ENCODE peak calls at places on chromosomes 16 and 17, in five cellular contexts. U is GM12865, R is thoracic aorta, B is psoas muscle, A is stomach. Q is an unnamed sample.
A peak's percentile ranks its signal among the peaks of the same experiment; 100 is the strongest.

GRCh38 chr17:32519769-32520701 is 33.2 kb downstream of the CDK5R1 start:
- DNase-seq in U (peak; percentile 65), R (no peak), B (no peak), A (peak; percentile 30), Q (no peak)

GRCh38 chr17:76134911-76135809 is 5.9 kb downstream of the FOXJ1 start:
- DNase-seq in U (no peak), R (no peak), B (no peak), A (no peak), Q (no peak)

GRCh38 chr17:63696381-63696961 is 3.5 kb downstream of the LIMD2 start:
- DNase-seq in U (peak; percentile 86), R (no peak), B (no peak), A (peak; percentile 27), Q (no peak)

GRCh38 chr17:37259030-37259735 is 116.6 kb upstream of the C17orf78 start:
- DNase-seq in U (no peak), R (no peak), B (no peak), A (no peak), Q (no peak)

GRCh38 chr16:68762996-68763756 is 26.1 kb downstream of the CDH1 start:
- DNase-seq in U (no peak), R (no peak), B (no peak), A (no peak), Q (no peak)

GRCh38 chr16:1884155-1884760 is 12.3 kb upstream of the MEIOB start:
- DNase-seq in U (no peak), R (no peak), B (no peak), A (no peak), Q (no peak)

GRCh38 chr16:12062343-12063003 is 85.9 kb downstream of the SNX29 start:
- DNase-seq in U (no peak), R (peak; percentile 90), B (peak; percentile 92), A (peak; percentile 54), Q (peak; percentile 54)

GRCh38 chr16:56275076-56275475 is 83.8 kb downstream of the GNAO1 start:
- DNase-seq in U (no peak), R (no peak), B (no peak), A (no peak), Q (no peak)

GRCh38 chr16:17468611-17469010 is 2.1 kb downstream of the XYLT1 start:
- DNase-seq in U (no peak), R (no peak), B (no peak), A (no peak), Q (no peak)

GRCh38 chr16:27723711-27724490 is 174.0 kb downstream of the KATNIP start:
- DNase-seq in U (no peak), R (no peak), B (no peak), A (no peak), Q (no peak)

GRCh38 chr16:12900599-12901203 is 697 bp upstream of the SHISA9 start:
- DNase-seq in U (no peak), R (no peak), B (no peak), A (no peak), Q (no peak)

GRCh38 chr16:56932588-56933265 is 785 bp downstream of the HERPUD1 start:
- DNase-seq in U (peak; percentile 78), R (peak; percentile 54), B (peak; percentile 89), A (peak; percentile 80), Q (peak; percentile 78)

GRCh38 chr17:69961488-69962145 is 113.4 kb upstream of the KCNJ16 start:
- DNase-seq in U (no peak), R (no peak), B (peak; percentile 49), A (peak; percentile 26), Q (no peak)

GRCh38 chr17:43857141-43857540 is 10.2 kb downstream of the CD300LG start:
- DNase-seq in U (no peak), R (no peak), B (no peak), A (no peak), Q (no peak)

GRCh38 chr17:69232650-69233049 is 4.0 kb upstream of the ABCA10 start:
- DNase-seq in U (no peak), R (no peak), B (no peak), A (no peak), Q (no peak)